ENCODE peak calls at places on chromosome 13, in eight cellular contexts. Z, P, T, Y, N, W, E and B are unnamed samples.

GRCh38 chr13:26370495-26370990 is 116.6 kb downstream of the CDK8 start:
- DNase-seq in Z (no peak), P (no peak), T (no peak), Y (no peak), N (peak), W (no peak), E (no peak), B (no peak)

GRCh38 chr13:111326981-111327642 is 6.7 kb downstream of the TEX29 start:
- DNase-seq in Z (no peak), P (no peak), T (no peak), Y (no peak), N (no peak), W (no peak), E (no peak), B (no peak)

GRCh38 chr13:43986395-43986794 is 106.7 kb downstream of the LACC1 start:
- DNase-seq in Z (no peak), P (no peak), T (peak), Y (no peak), N (no peak), W (no peak), E (no peak), B (no peak)

GRCh38 chr13:41418027-41418426 is 39.3 kb upstream of the RGCC start:
- DNase-seq in Z (no peak), P (no peak), T (peak), Y (peak), N (peak), W (no peak), E (peak), B (peak)

GRCh38 chr13:72970956-72971355 is 87.8 kb upstream of the KLF5 start:
- DNase-seq in Z (no peak), P (no peak), T (no peak), Y (peak), N (peak), W (no peak), E (peak), B (peak)

GRCh38 chr13:74287672-74288169 is 153.5 kb upstream of the KLF12 start:
- DNase-seq in Z (peak), P (peak), T (peak), Y (peak), N (peak), W (peak), E (peak), B (peak)

GRCh38 chr13:110326263-110326904 is 19.3 kb downstream of the COL4A2 start:
- DNase-seq in Z (no peak), P (no peak), T (no peak), Y (no peak), N (no peak), W (no peak), E (no peak), B (no peak)

GRCh38 chr13:113859311-113860050 is 4.4 kb downstream of the GAS6 start:
- DNase-seq in Z (no peak), P (no peak), T (no peak), Y (no peak), N (no peak), W (no peak), E (no peak), B (no peak)

GRCh38 chr13:56869671-56870070 is 271.0 kb upstream of the PRR20A start:
- DNase-seq in Z (no peak), P (no peak), T (no peak), Y (no peak), N (no peak), W (no peak), E (no peak), B (no peak)

GRCh38 chr13:70568571-70568970 is 460.3 kb upstream of the KLHL1 start:
- DNase-seq in Z (no peak), P (no peak), T (peak), Y (peak), N (peak), W (no peak), E (peak), B (peak)

GRCh38 chr13:82688400-82688999 is 1193.8 kb downstream of the SLITRK1 start:
- DNase-seq in Z (no peak), P (no peak), T (peak), Y (no peak), N (peak), W (no peak), E (peak), B (peak)

GRCh38 chr13:91724591-91724990 is 326.2 kb downstream of the GPC5 start:
- DNase-seq in Z (no peak), P (no peak), T (no peak), Y (no peak), N (no peak), W (no peak), E (no peak), B (no peak)

GRCh38 chr13:32829676-32830091 is 186.5 kb upstream of the KL start:
- DNase-seq in Z (no peak), P (no peak), T (peak), Y (peak), N (peak), W (no peak), E (peak), B (peak)
- H3K4me3 ChIP-seq in Z (no peak), P (no peak), T (no peak), Y (no peak), N (no peak), W (no peak), E (no peak), B (no peak)

GRCh38 chr13:38684714-38685113 is 2.2 kb upstream of the FREM2 start:
- DNase-seq in Z (no peak), P (no peak), T (no peak), Y (no peak), N (no peak), W (no peak), E (no peak), B (no peak)

GRCh38 chr13:38686635-38687245 is at the start of gene FREM2:
- DNase-seq in Z (no peak), P (peak), T (peak), Y (no peak), N (no peak), W (no peak), E (peak), B (no peak)

GRCh38 chr13:38687246-38688229 is 661 bp downstream of the FREM2 start:
- DNase-seq in Z (no peak), P (no peak), T (no peak), Y (peak), N (no peak), W (no peak), E (peak), B (peak)

GRCh38 chr13:38688674-38689073 is 1.8 kb downstream of the FREM2 start:
- DNase-seq in Z (no peak), P (no peak), T (no peak), Y (no peak), N (no peak), W (no peak), E (no peak), B (no peak)

DNA sequence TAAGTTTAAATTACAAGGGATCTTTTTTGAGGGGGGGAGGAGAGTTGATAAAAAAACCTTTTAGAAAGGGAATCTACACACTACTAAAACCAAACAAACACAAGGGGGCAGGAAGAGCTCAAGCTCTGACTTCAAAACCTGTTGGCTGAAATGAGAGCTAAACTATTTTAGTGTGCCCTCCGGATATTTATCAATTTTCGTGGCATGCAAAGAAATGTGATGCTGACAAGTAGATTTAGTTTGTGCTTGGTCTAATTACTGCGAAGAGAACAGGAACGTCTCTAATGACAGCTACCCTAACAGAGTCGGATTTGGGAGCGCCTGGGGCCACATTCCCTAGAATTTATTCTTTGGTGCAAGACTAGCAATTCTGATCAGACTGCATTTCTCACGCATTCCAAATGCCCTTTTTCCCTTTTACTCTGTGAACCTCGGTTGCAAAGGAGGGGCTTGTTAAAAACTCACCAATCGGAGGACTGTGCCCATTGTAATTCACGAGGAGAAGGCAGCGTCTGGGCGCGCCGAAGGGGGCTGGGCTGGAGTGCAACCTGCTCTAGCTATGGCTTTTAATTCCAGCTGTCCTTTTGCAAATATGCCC is 804 bp upstream of the FREM2 start:
- DNase-seq in Z (no peak), P (no peak), T (peak), Y (no peak), N (no peak), W (no peak), E (peak), B (no peak)
- TF ChIP-seq CTCF in Z (peak), P (peak), T (peak), Y (peak), N (no peak), W (no peak), E (no peak), B (no peak)

GRCh38 chr13:32056316-32056715 is 24.7 kb downstream of the FRY start:
- DNase-seq in Z (no peak), P (no peak), T (no peak), Y (no peak), N (no peak), W (no peak), E (no peak), B (no peak)

GRCh38 chr13:32059511-32059984 is 28.0 kb downstream of the FRY start:
- DNase-seq in Z (no peak), P (no peak), T (no peak), Y (no peak), N (no peak), W (no peak), E (no peak), B (no peak)

GRCh38 chr13:32063622-32064233 is 32.2 kb downstream of the FRY start:
- DNase-seq in Z (no peak), P (no peak), T (no peak), Y (no peak), N (no peak), W (no peak), E (no peak), B (no peak)

DNA sequence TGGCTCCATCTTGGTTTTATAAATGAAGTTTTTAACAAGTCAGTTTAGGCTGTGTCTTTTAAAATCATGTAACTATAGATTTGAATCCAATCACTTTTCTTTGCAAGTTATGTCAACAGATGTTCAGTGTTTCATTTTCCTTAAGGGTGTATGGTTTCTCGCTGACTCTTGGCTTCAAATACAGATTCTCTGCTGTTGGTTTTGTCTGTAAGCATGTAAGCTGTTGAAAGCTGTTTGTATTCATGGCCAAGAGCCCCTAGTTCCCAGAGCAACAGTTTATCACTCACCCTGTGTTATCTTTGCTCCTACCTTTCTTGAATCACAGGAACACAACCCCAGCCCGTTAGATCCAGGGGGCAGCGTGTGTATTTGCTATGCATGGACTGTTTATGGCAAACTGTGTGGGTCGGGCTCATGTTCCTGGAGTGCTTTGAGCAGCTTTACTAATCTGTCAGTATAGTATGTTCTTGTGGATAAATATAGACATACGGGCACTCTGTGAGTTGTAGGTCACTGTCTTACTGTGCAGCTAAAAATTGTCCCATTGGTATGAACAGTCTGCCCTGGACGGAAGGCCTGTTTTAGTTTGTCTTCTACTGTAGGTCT is 28.8 kb downstream of the FRY start:
- DNase-seq in Z (no peak), P (no peak), T (no peak), Y (no peak), N (peak), W (no peak), E (no peak), B (no peak)
- H3K4me3 ChIP-seq in Z (no peak), P (peak), T (no peak), Y (no peak), N (no peak), W (peak), E (no peak), B (no peak)

GRCh38 chr13:78586706-78587105 is 16.6 kb downstream of the POU4F1 start:
- DNase-seq in Z (no peak), P (no peak), T (no peak), Y (no peak), N (no peak), W (no peak), E (no peak), B (no peak)
- TF ChIP-seq CTCF in Z (no peak), P (no peak), T (peak), Y (peak), N (no peak), W (no peak), E (peak), B (peak)

DNA sequence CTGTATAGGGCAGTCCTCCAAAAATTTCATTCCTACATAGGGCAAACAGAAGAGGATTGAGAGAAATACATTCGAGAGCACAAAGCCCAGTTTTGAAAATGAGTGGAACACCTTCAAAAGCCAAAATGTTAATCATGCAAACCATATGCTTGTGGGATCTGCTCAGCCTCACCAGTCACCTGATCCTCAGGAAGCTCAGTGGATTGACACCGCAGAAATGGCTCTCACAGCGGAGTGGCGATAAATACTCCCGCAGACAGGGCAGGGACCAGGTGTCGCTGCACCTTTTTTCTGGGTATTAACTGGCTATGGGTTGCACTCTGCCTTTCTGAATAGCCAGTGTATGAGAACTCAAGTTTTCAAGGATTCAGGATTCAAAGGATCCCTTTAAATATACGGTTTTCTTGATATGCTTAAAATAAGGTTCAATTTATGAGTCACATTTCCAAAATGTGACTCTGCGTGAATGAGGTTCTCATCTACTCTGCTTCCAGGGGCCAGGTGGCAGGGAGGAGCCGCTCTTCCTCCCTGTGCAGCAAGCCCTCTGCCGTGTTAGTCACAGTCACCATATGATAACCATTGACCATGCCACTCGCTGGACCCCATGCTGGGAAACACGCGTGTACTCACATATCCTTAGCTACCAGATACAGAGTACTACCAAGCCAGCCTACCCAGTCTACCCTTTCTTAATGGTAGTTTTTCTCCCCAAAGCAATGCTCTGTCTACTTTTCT is 18.3 kb upstream of the DHRS12 start:
- DNase-seq in Z (no peak), P (no peak), T (no peak), Y (no peak), N (no peak), W (no peak), E (no peak), B (no peak)
- H3K4me3 ChIP-seq in Z (no peak), P (no peak), T (no peak), Y (no peak), N (no peak), W (no peak), E (no peak), B (no peak)

GRCh38 chr13:104318121-104318520 is 1251.9 kb upstream of the SLC10A2 start:
- DNase-seq in Z (no peak), P (no peak), T (peak), Y (peak), N (peak), W (no peak), E (peak), B (peak)
- TF ChIP-seq CTCF in Z (no peak), P (no peak), T (peak), Y (peak), N (peak), W (no peak), E (peak), B (peak)

GRCh38 chr13:75482070-75482819 is at the start of gene TBC1D4:
- DNase-seq in Z (peak), P (peak), T (peak), Y (peak), N (peak), W (peak), E (peak), B (peak)

GRCh38 chr13:75479102-75479501 is 2.9 kb downstream of the TBC1D4 start:
- DNase-seq in Z (no peak), P (no peak), T (no peak), Y (no peak), N (no peak), W (no peak), E (no peak), B (no peak)

GRCh38 chr13:75482820-75483079 is 781 bp upstream of the TBC1D4 start:
- DNase-seq in Z (no peak), P (no peak), T (no peak), Y (no peak), N (no peak), W (no peak), E (no peak), B (no peak)

GRCh38 chr13:75481176-75482069 is 546 bp downstream of the TBC1D4 start:
- DNase-seq in Z (peak), P (peak), T (no peak), Y (no peak), N (no peak), W (no peak), E (peak), B (peak)

GRCh38 chr13:75480691-75481175 is 1.2 kb downstream of the TBC1D4 start:
- DNase-seq in Z (peak), P (peak), T (peak), Y (no peak), N (peak), W (no peak), E (peak), B (peak)
- H3K4me3 ChIP-seq in Z (peak), P (peak), T (peak), Y (peak), N (peak), W (peak), E (peak), B (peak)